ENCODE peak calls at places on chromosomes 2 and 18, in six cellular contexts. G, I, L, H, X and W are unnamed samples.

GRCh38 chr2:132725716-132726115 is 55.7 kb upstream of the LYPD1 start:
- DNase-seq in X (no peak), G (no peak), L (no peak), I (no peak), H (no peak), W (no peak)

GRCh38 chr18:7169601-7170000 is 52.0 kb upstream of the LAMA1 start:
- DNase-seq in H (no peak), G (no peak), I (no peak), L (no peak), X (no peak), W (no peak)

GRCh38 chr2:160203007-160203406 is 2.9 kb upstream of the ITGB6 start:
- DNase-seq in G (no peak), L (no peak), X (no peak), I (no peak), H (no peak), W (no peak)

GRCh38 chr18:55322176-55322735 is 265.7 kb downstream of the TCF4 start:
- DNase-seq in L (no peak), G (peak; percentile 56), X (no peak), H (peak; percentile 93), I (peak; percentile 94), W (peak; percentile 64)

GRCh38 chr2:19086351-19086750 is 272.1 kb downstream of the OSR1 start:
- DNase-seq in H (no peak), I (no peak), G (no peak), L (no peak), X (no peak), W (no peak)

GRCh38 chr2:152222975-152223638 is 47.5 kb upstream of the STAM2 start:
- DNase-seq in X (no peak), I (peak; percentile 60), H (no peak), G (peak; percentile 59), L (no peak), W (peak; percentile 52)

GRCh38 chr2:241616168-241617125 is 20.5 kb downstream of the THAP4 start:
- DNase-seq in L (no peak), G (no peak), X (no peak), H (no peak), I (no peak), W (no peak)

GRCh38 chr2:13597176-13597575 is 880.4 kb downstream of the TRIB2 start:
- DNase-seq in I (no peak), X (no peak), G (no peak), L (no peak), H (no peak), W (no peak)

GRCh38 chr2:215262303-215262702 is 49.6 kb upstream of the ATIC start:
- DNase-seq in G (no peak), H (no peak), L (no peak), I (no peak), X (no peak), W (no peak)